ENCODE peak calls at places on chromosomes 16 and 17, in four cellular contexts. F is Peyer's patch, G is pancreas, S is heart right ventricle. X is an unnamed sample. For H3K4me1, the result is how much of the 10 kb centered on the place peaks cover.

GRCh38 chr16:86078121-86078600 is 179.2 kb downstream of the IRF8 start:
- DNase-seq in G (no peak), F (peak), S (no peak), X (no peak)

GRCh38 chr17:73907601-73907910 is 263.3 kb upstream of the SDK2 start:
- DNase-seq in G (no peak), F (no peak), S (no peak), X (no peak)

GRCh38 chr17:81238490-81238814 is 403 bp downstream of the TEPSIN start:
- DNase-seq in G (no peak), F (no peak), S (no peak), X (no peak)

GRCh38 chr17:79415365-79415764 is 195.5 kb downstream of the RBFOX3 start:
- DNase-seq in S (no peak), F (no peak), G (no peak), X (no peak)

GRCh38 chr16:82093901-82094300 is 58.8 kb downstream of the HSD17B2 start:
- DNase-seq in F (no peak), S (no peak), G (no peak), X (no peak)

GRCh38 chr16:85258166-85258565 is 145.9 kb upstream of the CIBAR2 start:
- DNase-seq in G (no peak), F (no peak), S (no peak), X (no peak)

GRCh38 chr17:50533720-50534148 is 1.2 kb downstream of the EPN3 start:
- DNase-seq in F (peak), G (peak), S (peak), X (peak)

GRCh38 chr17:60305141-60305540 is 86.8 kb downstream of the USP32 start:
- DNase-seq in G (peak), F (no peak), S (no peak), X (no peak)

GRCh38 chr16:54647731-54648221 is 282.9 kb upstream of the IRX5 start:
- DNase-seq in F (no peak), S (no peak), G (no peak), X (no peak)

GRCh38 chr16:74447578-74447977 is 26.3 kb upstream of the CLEC18B start:
- DNase-seq in G (no peak), F (no peak), S (no peak), X (no peak)

GRCh38 chr16:68298312-68298711 is 12.4 kb downstream of the SLC7A6OS start:
- DNase-seq in S (no peak), G (no peak), F (no peak), X (no peak)
- H3K4me1 ChIP-seq in S (half or more), G (under half), F (under half), X (under half)

DNA sequence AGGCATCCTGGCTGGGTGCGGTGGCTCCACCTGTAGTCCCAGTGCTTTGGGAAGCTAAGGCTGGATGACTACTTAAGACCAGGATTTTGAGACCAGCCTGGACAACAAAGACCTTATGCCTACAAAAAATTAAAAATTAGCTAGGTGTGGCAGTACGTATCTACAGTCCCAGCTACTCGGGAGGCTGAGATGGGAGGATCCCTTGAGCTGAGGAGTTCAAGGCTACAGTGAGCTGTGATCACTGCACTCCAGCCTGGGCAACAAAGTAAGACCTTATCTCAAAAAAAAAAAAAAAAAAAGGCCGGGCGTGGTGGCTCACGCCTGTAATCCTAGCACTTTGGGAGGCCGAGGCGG is 6.1 kb downstream of the MVP start:
- DNase-seq in F (no peak), G (no peak), S (no peak), X (no peak)
- H3K4me1 ChIP-seq in F (under half), G (half or more), S (under half), X (under half)

GRCh38 chr16:10886739-10887269 is 9.8 kb downstream of the CIITA start:
- DNase-seq in S (no peak), G (no peak), F (no peak), X (no peak)
- H3K4me1 ChIP-seq in S (under half), G (under half), F (under half), X (under half)

DNA sequence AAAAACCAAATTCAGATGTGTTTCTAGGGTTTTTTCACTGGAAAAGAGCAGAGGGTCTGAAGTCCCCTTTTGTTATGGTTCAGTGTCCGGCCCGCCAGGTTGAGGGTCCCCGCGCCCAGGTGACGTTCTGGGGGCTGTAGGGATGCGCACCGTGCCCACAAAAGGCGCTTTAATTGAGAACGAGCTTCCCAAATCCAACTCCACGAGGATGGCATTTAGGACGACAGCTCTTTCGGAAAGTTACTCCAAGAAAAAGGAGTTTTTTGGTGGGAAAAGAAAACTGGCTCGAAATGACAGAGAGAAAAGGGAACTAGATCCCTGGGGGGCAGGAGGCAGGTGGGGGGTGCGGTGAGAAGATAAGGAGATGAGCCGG is 15.9 kb upstream of the ZFHX3 start:
- DNase-seq in G (no peak), F (no peak), S (no peak), X (no peak)
- H3K4me1 ChIP-seq in G (under half), F (under half), S (under half), X (under half)

GRCh38 chr17:2064511-2064910 is 9.6 kb downstream of the HIC1 start:
- DNase-seq in G (no peak), S (peak), F (peak), X (no peak)

GRCh38 chr17:2064147-2064489 is 9.2 kb downstream of the HIC1 start:
- DNase-seq in S (no peak), F (no peak), G (no peak), X (no peak)

GRCh38 chr17:2062571-2063183 is 7.8 kb downstream of the HIC1 start:
- DNase-seq in S (peak), G (no peak), F (no peak), X (no peak)

GRCh38 chr17:2064980-2065785 is 10.3 kb downstream of the HIC1 start:
- DNase-seq in G (no peak), F (peak), S (no peak), X (no peak)

GRCh38 chr17:2063306-2064146 is 8.6 kb downstream of the HIC1 start:
- DNase-seq in G (no peak), F (peak), S (peak), X (no peak)
- H3K4me1 ChIP-seq in G (under half), F (under half), S (half or more), X (under half)

DNA sequence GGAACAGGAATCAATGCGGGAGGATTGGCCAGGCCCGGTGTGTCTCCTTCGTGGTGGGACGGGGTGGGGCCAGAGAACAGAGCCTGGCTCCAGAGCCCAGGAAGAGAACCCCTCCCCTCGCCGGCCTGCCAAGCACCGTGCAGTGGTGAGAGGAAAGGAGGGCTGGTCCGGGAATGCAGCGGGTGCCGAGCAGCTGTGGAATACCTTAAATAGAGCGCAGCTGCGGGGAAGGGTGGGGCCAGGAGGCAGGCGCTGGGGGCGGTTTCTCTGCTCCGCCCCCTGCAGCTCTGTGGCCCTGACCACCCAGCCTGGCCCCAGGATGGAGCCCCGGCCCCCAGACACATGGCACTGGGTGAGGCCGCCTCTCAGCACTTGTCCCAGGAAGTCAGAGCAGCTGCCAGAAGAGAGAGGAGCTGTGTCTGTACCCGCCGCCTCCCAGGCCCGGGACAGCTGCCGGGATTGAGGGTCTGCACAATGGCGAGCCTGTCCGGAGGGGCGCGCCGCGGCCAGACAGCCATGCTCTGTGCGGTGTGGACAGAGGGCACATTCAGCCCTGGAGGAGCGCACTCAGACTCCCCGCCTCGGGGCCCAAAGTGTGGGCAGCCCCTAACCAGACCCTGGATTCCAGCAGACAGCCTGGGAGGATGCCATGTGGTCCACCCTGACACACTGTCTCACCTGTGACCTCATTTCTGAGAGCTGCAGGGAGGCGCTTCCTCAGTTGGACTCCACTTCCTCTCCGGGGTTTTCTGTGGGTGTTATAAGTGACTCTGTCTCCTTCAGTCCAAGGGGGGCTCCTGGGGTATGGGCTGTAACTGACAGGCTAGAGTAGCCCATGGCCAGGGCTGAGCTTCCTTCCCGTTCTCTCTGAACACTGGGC is 268.8 kb downstream of the SEC14L1 start:
- DNase-seq in F (no peak), S (peak), G (no peak), X (peak)
- H3K4me1 ChIP-seq in F (under half), S (half or more), G (under half), X (under half)

GRCh38 chr16:89318871-89319627 is 101.5 kb downstream of the ZNF778 start:
- DNase-seq in F (no peak), S (no peak), G (no peak), X (no peak)

GRCh38 chr16:89318430-89318758 is 100.9 kb downstream of the ZNF778 start:
- DNase-seq in S (no peak), F (no peak), G (no peak), X (no peak)

GRCh38 chr16:89316701-89317100 is 99.2 kb downstream of the ZNF778 start:
- DNase-seq in F (no peak), S (no peak), G (no peak), X (no peak)

GRCh38 chr16:89317101-89317671 is 99.7 kb downstream of the ZNF778 start:
- DNase-seq in F (no peak), S (no peak), G (no peak), X (no peak)

GRCh38 chr16:89317729-89318429 is 100.4 kb downstream of the ZNF778 start:
- DNase-seq in G (no peak), S (no peak), F (no peak), X (no peak)
- H3K4me1 ChIP-seq in G (under half), S (half or more), F (half or more), X (under half)

GRCh38 chr16:50257876-50258275 is 8.5 kb upstream of the ADCY7 start:
- DNase-seq in G (no peak), S (no peak), F (no peak), X (no peak)

GRCh38 chr16:50259334-50260205 is 6.8 kb upstream of the ADCY7 start:
- DNase-seq in S (peak), G (peak), F (no peak), X (peak)

GRCh38 chr16:50261160-50261706 is 5.1 kb upstream of the ADCY7 start:
- DNase-seq in G (no peak), S (no peak), F (peak), X (no peak)

GRCh38 chr16:50261707-50262235 is 4.6 kb upstream of the ADCY7 start:
- DNase-seq in S (no peak), G (no peak), F (peak), X (no peak)

GRCh38 chr16:50260206-50261159 is 5.9 kb upstream of the ADCY7 start:
- DNase-seq in F (peak), S (no peak), G (no peak), X (no peak)
- H3K4me1 ChIP-seq in F (under half), S (under half), G (under half), X (under half)

DNA sequence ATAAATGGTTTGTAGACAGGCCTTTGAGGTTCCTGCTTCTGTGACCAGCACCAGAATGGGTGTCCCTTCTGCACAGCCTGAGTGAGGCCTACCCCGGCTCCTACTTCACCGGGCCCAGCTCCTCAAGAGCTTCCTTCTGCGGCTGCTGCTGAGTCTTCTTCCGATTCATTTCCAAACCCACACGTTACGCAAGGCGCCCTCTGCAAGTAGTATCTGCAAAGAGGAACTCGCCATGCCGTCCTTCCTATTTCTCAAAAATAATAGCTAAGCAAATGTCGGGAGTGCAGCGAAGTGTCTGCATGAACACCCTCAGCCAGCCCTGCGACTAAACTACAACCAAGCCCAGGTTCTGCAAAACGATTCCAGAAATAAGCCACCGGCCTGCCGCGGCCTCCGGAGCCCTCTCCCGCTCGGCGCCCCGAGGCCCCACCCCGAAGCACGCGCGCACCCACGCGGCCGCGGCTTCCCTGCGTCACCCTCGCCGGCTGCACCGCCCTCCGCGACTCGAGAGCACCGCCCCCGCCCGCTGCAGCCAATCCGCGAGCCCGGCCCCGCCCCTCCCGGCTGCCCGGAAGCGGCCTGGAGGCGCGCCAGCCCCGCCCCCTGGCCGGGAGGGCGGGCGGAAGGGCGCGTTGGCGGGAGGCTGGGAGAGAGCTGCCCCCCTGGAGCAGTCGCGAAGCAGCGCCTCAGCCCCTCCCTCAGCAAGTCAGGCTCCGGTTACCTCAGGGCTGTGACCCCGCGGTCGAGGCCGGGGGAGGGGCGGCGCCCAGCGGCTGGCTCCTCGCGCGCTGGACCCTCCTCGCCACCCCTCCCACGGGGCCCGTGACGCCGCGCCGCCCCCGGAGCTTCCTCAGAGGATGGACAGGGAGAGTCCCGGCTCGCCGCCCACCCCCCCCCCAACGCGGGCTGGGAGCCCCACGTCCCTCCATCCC is 8.3 kb downstream of the MNT start:
- DNase-seq in G (peak), S (peak), F (peak), X (peak)
- H3K4me1 ChIP-seq in G (under half), S (half or more), F (half or more), X (under half)

X was measured in thyroid gland.